ENCODE peak calls at places on chromosomes 1 and 21, in four cellular contexts. One of them, this sample, is unnamed.

GRCh38 chr1:33300673-33301072 is 20.2 kb downstream of the A3GALT2 start:
- DNase-seq in AG10803: peak
- DNase-seq in HS-5: no peak
- DNase-seq in T-cell: no peak
- DNase-seq in this sample: peak

GRCh38 chr1:177020861-177021589 is 143.5 kb downstream of the ASTN1 start:
- DNase-seq in AG10803: no peak
- DNase-seq in HS-5: no peak
- DNase-seq in T-cell: no peak
- DNase-seq in this sample: no peak

GRCh38 chr1:245983294-245983967 is 523.6 kb downstream of the SMYD3 start:
- DNase-seq in AG10803: peak
- DNase-seq in HS-5: no peak
- DNase-seq in T-cell: no peak
- DNase-seq in this sample: no peak

GRCh38 chr1:1171551-1172340 is 1.9 kb upstream of the TTLL10 start:
- DNase-seq in AG10803: no peak
- DNase-seq in HS-5: no peak
- DNase-seq in T-cell: peak
- DNase-seq in this sample: no peak

GRCh38 chr1:30527511-30528140 is 195.8 kb downstream of the MATN1 start:
- DNase-seq in AG10803: no peak
- DNase-seq in HS-5: no peak
- DNase-seq in T-cell: no peak
- DNase-seq in this sample: no peak

GRCh38 chr1:209839875-209840491 is 12.2 kb downstream of the UTP25 start:
- DNase-seq in AG10803: peak
- DNase-seq in HS-5: peak
- DNase-seq in T-cell: no peak
- DNase-seq in this sample: peak

GRCh38 chr1:183272390-183272801 is 86.3 kb downstream of the LAMC2 start:
- DNase-seq in AG10803: peak
- DNase-seq in HS-5: peak
- DNase-seq in T-cell: no peak
- DNase-seq in this sample: no peak

GRCh38 chr21:36854391-36854790 is 112.1 kb downstream of the HLCS start:
- DNase-seq in AG10803: no peak
- DNase-seq in HS-5: no peak
- DNase-seq in T-cell: peak
- DNase-seq in this sample: no peak